ENCODE peak calls at places on chromosomes 7 and 10, in five cellular contexts. A, S, I, Z and V are unnamed samples.

GRCh38 chr7:45416846-45417245 is 157.3 kb upstream of the ADCY1 start:
- DNase-seq in I (no peak), Z (no peak), S (no peak), A (no peak), V (no peak)

GRCh38 chr10:12332572-12333381 is 16.6 kb upstream of the CAMK1D start:
- DNase-seq in Z (no peak), A (no peak), I (no peak), S (no peak), V (no peak)

GRCh38 chr7:98110249-98111022 is 3.8 kb downstream of the LMTK2 start:
- DNase-seq in Z (no peak), S (no peak), A (no peak), I (peak; percentile 74), V (no peak)

GRCh38 chr7:108234281-108234680 is 104.1 kb upstream of the LAMB4 start:
- DNase-seq in I (no peak), Z (no peak), S (no peak), A (no peak), V (no peak)

GRCh38 chr10:20466731-20467130 is 430.4 kb downstream of the NEBL start:
- DNase-seq in I (no peak), S (no peak), Z (no peak), A (no peak), V (no peak)

GRCh38 chr7:157079116-157079515 is 59.6 kb upstream of the UBE3C start:
- DNase-seq in S (no peak), A (no peak), Z (no peak), I (no peak), V (no peak)

GRCh38 chr7:28597284-28597683 is 185.0 kb downstream of the CREB5 start:
- DNase-seq in I (no peak), S (no peak), Z (no peak), A (no peak), V (no peak)

GRCh38 chr7:25615005-25615404 is 386.7 kb upstream of the NPVF start:
- DNase-seq in I (no peak), A (no peak), Z (no peak), S (no peak), V (no peak)

GRCh38 chr7:104795086-104795485 is 218.9 kb upstream of the KMT2E start:
- DNase-seq in I (no peak), Z (no peak), S (no peak), A (no peak), V (no peak)

GRCh38 chr10:33341638-33342037 is 7.2 kb upstream of the NRP1 start:
- DNase-seq in I (no peak), A (no peak), Z (no peak), S (no peak), V (no peak)

GRCh38 chr10:47418321-47418720 is 34.2 kb upstream of the ZNF488 start:
- DNase-seq in Z (no peak), A (no peak), S (no peak), I (no peak), V (no peak)

GRCh38 chr10:132132391-132132841 is 54.3 kb upstream of the DPYSL4 start:
- DNase-seq in S (peak; percentile 8), Z (no peak), A (no peak), I (no peak), V (no peak)
- H3K4me3 ChIP-seq in S (no peak overlapping the region), Z (no peak overlapping the region), A (no peak overlapping the region), I (no peak overlapping the region), V (no peak overlapping the region)

DNA sequence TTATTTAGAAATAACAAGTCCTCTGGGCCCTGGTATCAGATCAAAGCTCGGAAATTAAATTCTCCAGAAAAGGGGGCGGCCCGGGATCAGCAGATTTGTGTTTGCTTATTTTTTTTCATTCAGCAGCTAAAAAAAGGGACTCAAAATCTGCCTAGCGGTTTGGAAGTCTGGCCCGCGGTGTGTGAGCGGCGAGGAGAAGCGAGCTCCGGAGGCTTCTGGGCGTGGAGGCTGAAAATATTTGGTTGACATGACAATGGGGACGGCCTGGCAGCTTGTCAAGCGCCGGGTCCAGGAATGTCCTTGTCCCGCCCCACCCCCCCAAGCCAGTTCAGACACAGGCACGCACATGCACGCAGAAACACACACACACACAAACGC is 43.4 kb downstream of the FOXL3 start:
- DNase-seq in Z (no peak), I (peak; percentile 65), S (peak; percentile 82), A (no peak), V (no peak)
- H3K4me3 ChIP-seq in Z (no peak overlapping the region), I (no peak overlapping the region), S (peak overlapping the region; percentile 66), A (peak overlapping the region; percentile 50), V (no peak overlapping the region)

GRCh38 chr10:80462277-80462985 is 8.3 kb downstream of the TSPAN14 start:
- DNase-seq in A (no peak), Z (no peak), S (no peak), I (no peak), V (no peak)

GRCh38 chr10:80462986-80463741 is 9.1 kb downstream of the TSPAN14 start:
- DNase-seq in A (no peak), I (no peak), S (no peak), Z (no peak), V (no peak)

GRCh38 chr10:80464557-80465466 is 10.7 kb downstream of the TSPAN14 start:
- DNase-seq in S (no peak), Z (no peak), I (peak; percentile 68), A (no peak), V (peak; percentile 32)

GRCh38 chr10:80465839-80466590 is 11.9 kb downstream of the TSPAN14 start:
- DNase-seq in I (no peak), S (no peak), Z (no peak), A (no peak), V (peak; percentile 76)

DNA sequence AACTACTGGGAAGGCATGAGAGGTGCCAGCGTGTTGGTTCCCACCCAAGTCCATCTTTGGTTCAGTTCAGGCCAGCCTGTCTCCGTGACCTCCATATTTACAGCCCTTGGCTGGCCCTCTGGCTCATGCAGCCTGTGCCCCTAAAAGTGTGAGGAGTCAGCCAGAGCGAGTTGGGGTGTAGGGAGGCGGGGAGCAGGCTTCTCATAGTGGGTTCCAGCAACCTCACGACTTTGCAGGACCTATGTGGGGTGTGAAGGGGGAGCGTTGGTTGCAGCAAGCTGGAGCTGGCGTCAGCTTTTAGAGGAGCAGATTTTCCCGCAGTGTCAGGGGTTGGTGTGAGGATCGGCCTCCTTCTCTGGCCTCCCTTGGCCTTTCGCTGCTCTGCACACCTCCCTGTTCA is 9.8 kb downstream of the TSPAN14 start:
- DNase-seq in Z (no peak), A (no peak), I (no peak), S (no peak), V (no peak)
- H3K4me3 ChIP-seq in Z (no peak overlapping the region), A (peak overlapping the region; percentile 34), I (no peak overlapping the region), S (peak overlapping the region; percentile 99), V (peak overlapping the region; percentile 2)

GRCh38 chr7:42237162-42237821 is at the start of gene GLI3:
- DNase-seq in I (peak; percentile 58), Z (peak; percentile 76), S (peak; percentile 88), A (no peak), V (no peak)

GRCh38 chr7:42236266-42237161 is 495 bp downstream of the GLI3 start:
- DNase-seq in Z (no peak), I (peak; percentile 16), S (peak; percentile 49), A (no peak), V (no peak)

GRCh38 chr7:42234736-42235135 is 2.3 kb downstream of the GLI3 start:
- DNase-seq in S (no peak), I (no peak), Z (no peak), A (no peak), V (no peak)

GRCh38 chr7:42233939-42234338 is 3.1 kb downstream of the GLI3 start:
- DNase-seq in S (no peak), A (no peak), I (no peak), Z (no peak), V (no peak)

DNA sequence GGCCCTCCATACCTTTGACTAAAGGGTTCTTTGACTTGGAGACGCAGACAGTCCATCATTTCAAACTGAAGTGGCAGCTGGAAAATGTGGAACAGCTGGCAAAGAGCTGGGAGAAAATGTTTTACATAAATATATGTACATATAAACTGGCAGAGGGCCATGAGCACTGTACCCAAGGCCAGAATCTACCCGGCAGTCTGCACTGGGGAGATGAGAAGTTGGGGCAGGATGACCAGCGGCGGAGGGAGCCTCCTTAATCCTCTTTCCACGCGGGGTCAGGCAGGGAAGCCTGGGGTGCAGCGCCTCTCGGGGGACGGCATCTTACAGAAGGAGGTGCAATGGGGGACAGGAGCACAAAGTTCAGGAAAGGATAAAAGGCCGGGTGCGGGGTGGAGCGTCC is 1.3 kb downstream of the GLI3 start:
- DNase-seq in Z (no peak), I (peak; percentile 12), A (no peak), S (no peak), V (no peak)
- H3K4me3 ChIP-seq in Z (peak overlapping the region; percentile 85), I (no peak overlapping the region), A (peak overlapping the region; percentile 79), S (peak overlapping the region; percentile 91), V (no peak overlapping the region)

GRCh38 chr7:155104913-155105312 is 34.8 kb downstream of the HTR5A start:
- DNase-seq in A (no peak), S (no peak), Z (no peak), I (no peak), V (no peak)
- H3K4me3 ChIP-seq in A (no peak overlapping the region), S (no peak overlapping the region), Z (no peak overlapping the region), I (no peak overlapping the region), V (no peak overlapping the region)

DNA sequence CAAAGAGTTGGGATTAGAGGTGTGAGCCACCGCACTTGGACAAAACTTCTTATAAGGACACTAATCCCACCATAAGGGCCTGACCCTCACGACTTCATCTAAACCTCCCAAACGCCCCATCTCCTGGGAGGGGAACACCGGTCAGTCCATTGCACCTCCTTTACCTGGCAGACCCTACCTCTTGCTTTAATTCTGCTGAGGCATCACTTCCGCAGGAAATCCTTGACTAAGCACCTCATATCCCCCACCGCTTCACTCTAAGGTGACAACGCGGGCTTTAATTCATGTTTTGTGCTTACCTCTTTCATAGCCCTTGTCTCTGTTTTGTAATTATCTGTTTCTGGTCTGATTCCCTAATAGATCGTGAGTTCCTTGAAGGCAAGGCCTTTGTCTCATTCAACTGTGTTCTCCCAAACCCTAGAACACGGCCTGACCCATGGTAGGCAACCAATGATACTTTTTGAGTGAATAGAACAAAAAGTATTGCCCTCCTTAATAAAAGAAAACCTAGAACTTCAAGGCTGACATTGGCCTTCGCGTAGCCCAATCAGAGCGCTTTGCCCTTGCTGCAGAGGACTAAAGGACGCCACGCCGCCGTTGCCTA is 453 bp upstream of the ZNF862 start:
- DNase-seq in S (no peak), A (no peak), I (no peak), Z (no peak), V (no peak)
- H3K4me3 ChIP-seq in S (peak overlapping the region; percentile 99), A (peak overlapping the region; percentile 81), I (no peak overlapping the region), Z (no peak overlapping the region), V (no peak overlapping the region)

GRCh38 chr7:23011222-23011924 is 2.6 kb downstream of the HYCC1 start:
- DNase-seq in A (no peak), Z (no peak), I (no peak), S (no peak), V (no peak)

GRCh38 chr7:23014681-23015080 is 751 bp upstream of the HYCC1 start:
- DNase-seq in A (no peak), Z (no peak), I (no peak), S (no peak), V (no peak)

GRCh38 chr7:23013715-23014649 is at the start of gene HYCC1:
- DNase-seq in A (peak; percentile 95), I (peak; percentile 99), S (peak; percentile 99), Z (peak; percentile 92), V (peak; percentile 98)

GRCh38 chr7:23012797-23013714 is 874 bp downstream of the HYCC1 start:
- DNase-seq in Z (no peak), S (peak; percentile 33), I (peak; percentile 18), A (no peak), V (peak; percentile 16)

GRCh38 chr7:23012186-23012585 is 1.7 kb downstream of the HYCC1 start:
- DNase-seq in Z (no peak), A (no peak), I (no peak), S (no peak), V (no peak)
- H3K4me3 ChIP-seq in Z (peak overlapping the region; percentile 64), A (peak overlapping the region; percentile 94), I (no peak overlapping the region), S (peak overlapping the region; percentile 91), V (no peak overlapping the region)